ENCODE peak calls at places on chromosomes 7 and 10, in six cellular contexts. U is breast epithelium, T is Kasumi-1, N is hippocampal formation, J is chondrocyte, X is WTC11. Z is an unnamed sample.

GRCh38 chr10:63083904-63084689 is 49.0 kb upstream of the NRBF2 start:
- DNase-seq in U (peak; percentile 76), T (peak; percentile 96), N (peak; percentile 19), J (no peak), X (peak; percentile 28), Z (peak; percentile 24)

GRCh38 chr10:127908106-127908957 is 1.4 kb downstream of the PTPRE start:
- DNase-seq in U (no peak), T (no peak), N (no peak), J (no peak), X (no peak), Z (no peak)

GRCh38 chr7:24723178-24723530 is 34.1 kb downstream of the GSDME start:
- DNase-seq in U (no peak), T (no peak), N (no peak), J (no peak), X (no peak), Z (no peak)

GRCh38 chr10:126686271-126686670 is 15.8 kb upstream of the C10orf90 start:
- DNase-seq in U (no peak), T (no peak), N (no peak), J (no peak), X (no peak), Z (no peak)

GRCh38 chr10:68348265-68348741 is 15.6 kb upstream of the PBLD start:
- DNase-seq in U (no peak), T (peak; percentile 83), N (no peak), J (no peak), X (peak; percentile 57), Z (no peak)

GRCh38 chr7:74718336-74718735 is 55.5 kb upstream of the NCF1 start:
- DNase-seq in U (no peak), T (no peak), N (no peak), J (no peak), X (no peak), Z (no peak)

GRCh38 chr10:50832171-50832751 is 53.2 kb downstream of the A1CF start:
- DNase-seq in U (no peak), T (no peak), N (no peak), J (no peak), X (no peak), Z (no peak)

GRCh38 chr7:158582089-158582456 is 5.5 kb downstream of the PTPRN2 start:
- DNase-seq in U (no peak), T (no peak), N (no peak), J (no peak), X (no peak), Z (no peak)

GRCh38 chr10:133204226-133205015 is 25.6 kb upstream of the UTF1 start:
- DNase-seq in U (no peak), T (no peak), N (no peak), J (peak; percentile 68), X (no peak), Z (no peak)

GRCh38 chr7:69630292-69630691 is 32.0 kb downstream of the AUTS2 start:
- DNase-seq in U (no peak), T (no peak), N (no peak), J (no peak), X (no peak), Z (no peak)

GRCh38 chr7:158824028-158824427 is 5.3 kb downstream of the ESYT2 start:
- DNase-seq in U (no peak), T (peak; percentile 96), N (no peak), J (no peak), X (no peak), Z (no peak)

GRCh38 chr10:3495281-3495680 is 289.7 kb downstream of the KLF6 start:
- DNase-seq in U (no peak), T (no peak), N (no peak), J (no peak), X (no peak), Z (no peak)

GRCh38 chr10:80161321-80162084 is 29.0 kb downstream of the PLAC9 start:
- DNase-seq in U (no peak), T (no peak), N (no peak), J (peak; percentile 71), X (no peak), Z (no peak)

Z was measured in NCI-H1417 treated with DMSO at 0.1 percent for 48 hours.